ENCODE peak calls at places on chromosome 1, in four cellular contexts. D, Z, S and I are unnamed samples.

GRCh38 chr1:43063394-43064219 is 104.9 kb upstream of the SLC2A1 start:
- DNase-seq in D (no peak), Z (peak; percentile 43), S (no peak), I (no peak)

GRCh38 chr1:6591222-6591621 is 11.4 kb downstream of the ZBTB48 start:
- DNase-seq in D (no peak), Z (no peak), S (no peak), I (no peak)

GRCh38 chr1:78831731-78832360 is 174.7 kb downstream of the ADGRL4 start:
- DNase-seq in D (peak; percentile 93), Z (no peak), S (no peak), I (no peak)

GRCh38 chr1:25773441-25774125 is 26.4 kb upstream of the SELENON start:
- DNase-seq in D (no peak), Z (peak; percentile 70), S (no peak), I (no peak)

GRCh38 chr1:23424171-23424959 is at the start of gene TCEA3:
- DNase-seq in D (no peak), Z (peak; percentile 36), S (no peak), I (peak; percentile 4)

GRCh38 chr1:109192433-109192832 is 21.3 kb upstream of the SARS1 start:
- DNase-seq in D (no peak), Z (no peak), S (no peak), I (no peak)

GRCh38 chr1:24385160-24385939 is 28.2 kb downstream of the STPG1 start:
- DNase-seq in D (peak; percentile 62), Z (no peak), S (peak; percentile 4), I (no peak)

GRCh38 chr1:150971583-150972416 is 2.8 kb downstream of the CERS2 start:
- DNase-seq in D (no peak), Z (peak; percentile 87), S (no peak), I (no peak)

GRCh38 chr1:21783679-21784603 is 992 bp upstream of the USP48 start:
- DNase-seq in D (peak; percentile 82), Z (peak; percentile 97), S (no peak), I (no peak)

GRCh38 chr1:84434756-84435142 is 36.5 kb downstream of the DNASE2B start:
- DNase-seq in D (peak; percentile 18), Z (no peak), S (no peak), I (no peak)

GRCh38 chr1:17233675-17234074 is 15.2 kb upstream of the PADI3 start:
- DNase-seq in D (peak; percentile 80), Z (no peak), S (no peak), I (no peak)

GRCh38 chr1:68128157-68128556 is 77.7 kb upstream of the DIRAS3 start:
- DNase-seq in D (peak; percentile 90), Z (peak; percentile 31), S (no peak), I (no peak)

GRCh38 chr1:164708596-164708995 is 149.6 kb downstream of the PBX1 start:
- DNase-seq in D (no peak), Z (no peak), S (no peak), I (no peak)

GRCh38 chr1:35180776-35181374 is 12.1 kb downstream of the SFPQ start:
- DNase-seq in D (peak; percentile 28), Z (no peak), S (no peak), I (no peak)

GRCh38 chr1:90208949-90209348 is 214.0 kb downstream of the ZNF326 start:
- DNase-seq in D (no peak), Z (no peak), S (no peak), I (no peak)